ENCODE peak calls at places on chromosomes 7 and 10, in seven cellular contexts. D, X, A, N, F, H and E are unnamed samples.
A peak's percentile ranks its signal among the peaks of the same experiment; 100 is the strongest.

GRCh38 chr7:3482147-3482921 is 181.3 kb downstream of the SDK1 start:
- DNase-seq in D (peak; percentile 8), X (peak; percentile 56), A (no peak), N (peak; percentile 23), F (peak; percentile 35), H (no peak), E (peak; percentile 64)

GRCh38 chr10:85919358-85920022 is 447.1 kb downstream of the GRID1 start:
- DNase-seq in D (no peak), X (no peak), A (no peak), N (no peak), F (no peak), H (no peak), E (no peak)

GRCh38 chr10:126955934-126956711 is 50.9 kb downstream of the DOCK1 start:
- DNase-seq in D (no peak), X (no peak), A (no peak), N (no peak), F (no peak), H (no peak), E (no peak)

GRCh38 chr7:135704074-135704473 is 23.9 kb downstream of the SLC13A4 start:
- DNase-seq in D (no peak), X (no peak), A (no peak), N (peak; percentile 22), F (no peak), H (no peak), E (no peak)

GRCh38 chr10:133401500-133401899 is 7.5 kb downstream of the MTG1 start:
- DNase-seq in D (no peak), X (no peak), A (no peak), N (no peak), F (no peak), H (peak; percentile 40), E (no peak)

GRCh38 chr10:22714524-22715289 is at the start of gene PIP4K2A:
- DNase-seq in D (peak; percentile 73), X (peak; percentile 79), A (peak; percentile 57), N (peak; percentile 84), F (peak; percentile 67), H (peak; percentile 91), E (peak; percentile 72)

GRCh38 chr7:40232242-40232929 is 97.6 kb downstream of the SUGCT start:
- DNase-seq in D (peak; percentile 10), X (peak; percentile 43), A (no peak), N (peak; percentile 73), F (peak; percentile 80), H (no peak), E (peak; percentile 69)

GRCh38 chr7:133315332-133316040 is 62.6 kb downstream of the EXOC4 start:
- DNase-seq in D (no peak), X (no peak), A (no peak), N (no peak), F (peak; percentile 75), H (no peak), E (no peak)

GRCh38 chr10:16626697-16627096 is 105.0 kb upstream of the C1QL3 start:
- DNase-seq in D (no peak), X (no peak), A (no peak), N (no peak), F (no peak), H (no peak), E (no peak)

GRCh38 chr10:31036209-31036608 is 4.5 kb upstream of the ZNF438 start:
- DNase-seq in D (no peak), X (no peak), A (no peak), N (no peak), F (peak; percentile 55), H (no peak), E (peak; percentile 16)

GRCh38 chr7:66105263-66105748 is 9.3 kb upstream of the CRCP start:
- DNase-seq in D (no peak), X (no peak), A (no peak), N (no peak), F (no peak), H (no peak), E (no peak)

GRCh38 chr7:127865466-127865865 is 165.8 kb downstream of the LRRC4 start:
- DNase-seq in D (peak; percentile 64), X (no peak), A (no peak), N (no peak), F (peak; percentile 72), H (no peak), E (peak; percentile 59)

GRCh38 chr7:31443457-31443856 is 70.4 kb upstream of the ITPRID1 start:
- DNase-seq in D (no peak), X (no peak), A (no peak), N (peak; percentile 63), F (peak; percentile 45), H (no peak), E (peak; percentile 57)

GRCh38 chr10:77899080-77899477 is 27.5 kb downstream of the DLG5 start:
- DNase-seq in D (no peak), X (peak; percentile 56), A (no peak), N (no peak), F (peak; percentile 51), H (no peak), E (peak; percentile 97)

GRCh38 chr7:72278550-72278949 is 133.6 kb downstream of the CALN1 start:
- DNase-seq in D (no peak), X (no peak), A (no peak), N (no peak), F (no peak), H (no peak), E (no peak)

GRCh38 chr7:100966542-100967291 is 2.6 kb upstream of the MUC12 start:
- DNase-seq in D (no peak), X (no peak), A (no peak), N (no peak), F (no peak), H (peak; percentile 68), E (no peak)
- TF ChIP-seq CTCF in D (no peak), X (no peak), A (no peak), N (peak; percentile 7), F (no peak), H (no peak), E (no peak)

DNA sequence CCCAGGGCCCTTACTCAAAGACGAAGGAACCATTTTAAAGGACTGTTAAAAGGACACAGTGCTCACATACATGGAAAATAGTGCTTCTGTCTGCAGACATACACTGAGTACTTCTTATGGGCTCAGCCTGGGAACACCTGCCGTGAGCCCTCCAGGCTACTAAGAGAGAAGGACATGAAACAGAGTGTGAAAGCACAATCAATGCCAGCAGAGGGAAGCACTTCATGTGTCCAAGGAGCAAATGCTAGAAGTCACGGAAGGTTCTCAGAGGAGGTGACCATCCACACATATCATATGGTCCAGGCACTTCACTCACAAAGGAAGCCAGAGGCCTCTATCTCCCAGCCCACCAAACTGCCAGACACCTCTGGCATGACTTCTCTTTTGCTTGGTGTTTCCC is 15.5 kb downstream of the ELMO1 start:
- DNase-seq in D (no peak), X (no peak), A (no peak), N (no peak), F (no peak), H (no peak), E (peak; percentile 12)
- TF ChIP-seq CTCF in D (no peak), X (no peak), A (no peak), N (no peak), F (no peak), H (peak; percentile 23), E (peak; percentile 11)

GRCh38 chr7:1707756-1708611 is 37.9 kb downstream of the ELFN1 start:
- DNase-seq in D (peak; percentile 1), X (no peak), A (no peak), N (no peak), F (no peak), H (peak; percentile 44), E (no peak)

GRCh38 chr7:1708640-1709249 is 38.7 kb downstream of the ELFN1 start:
- DNase-seq in D (peak; percentile 3), X (no peak), A (peak; percentile 14), N (no peak), F (no peak), H (peak; percentile 11), E (no peak)

GRCh38 chr7:1709281-1709680 is 39.2 kb downstream of the ELFN1 start:
- DNase-seq in D (peak; percentile 2), X (no peak), A (no peak), N (no peak), F (no peak), H (peak; percentile 23), E (no peak)

GRCh38 chr7:1710936-1711335 is 40.9 kb downstream of the ELFN1 start:
- DNase-seq in D (no peak), X (no peak), A (no peak), N (no peak), F (no peak), H (peak; percentile 40), E (no peak)

DNA sequence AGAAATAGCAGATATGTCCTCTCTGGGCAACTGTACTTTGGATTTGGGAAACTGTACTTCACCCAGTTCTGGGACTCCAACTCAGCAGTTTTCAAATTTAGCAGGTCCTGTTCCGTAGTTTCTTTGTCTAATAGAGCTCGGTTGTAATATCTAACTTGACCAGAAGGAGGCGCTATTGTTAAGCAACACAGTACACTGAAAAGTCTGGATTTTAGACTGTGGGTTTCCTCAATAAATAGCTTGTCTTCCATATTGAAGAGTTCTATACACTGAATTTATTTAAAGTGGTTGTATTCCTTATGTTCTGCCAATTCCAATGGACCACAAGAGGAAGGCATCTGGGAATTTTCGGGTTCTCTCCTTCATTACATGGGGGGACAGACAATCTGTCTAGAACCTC is 39.8 kb downstream of the ELFN1 start:
- DNase-seq in D (no peak), X (no peak), A (no peak), N (no peak), F (no peak), H (no peak), E (no peak)
- TF ChIP-seq CTCF in D (peak; percentile 27), X (peak; percentile 7), A (no peak), N (peak; percentile 84), F (peak; percentile 26), H (peak; percentile 33), E (peak; percentile 29)

GRCh38 chr10:112143420-112143819 is 40.1 kb downstream of the GPAM start:
- DNase-seq in D (no peak), X (no peak), A (no peak), N (no peak), F (no peak), H (no peak), E (no peak)

GRCh38 chr10:112137381-112137987 is 46.1 kb downstream of the GPAM start:
- DNase-seq in D (peak; percentile 71), X (peak; percentile 75), A (peak; percentile 75), N (peak; percentile 57), F (peak; percentile 49), H (peak; percentile 81), E (peak; percentile 68)

GRCh38 chr10:112141297-112141696 is 42.3 kb downstream of the GPAM start:
- DNase-seq in D (no peak), X (no peak), A (no peak), N (no peak), F (no peak), H (no peak), E (no peak)

GRCh38 chr10:112139176-112139575 is 44.4 kb downstream of the GPAM start:
- DNase-seq in D (no peak), X (no peak), A (no peak), N (no peak), F (no peak), H (no peak), E (no peak)

DNA sequence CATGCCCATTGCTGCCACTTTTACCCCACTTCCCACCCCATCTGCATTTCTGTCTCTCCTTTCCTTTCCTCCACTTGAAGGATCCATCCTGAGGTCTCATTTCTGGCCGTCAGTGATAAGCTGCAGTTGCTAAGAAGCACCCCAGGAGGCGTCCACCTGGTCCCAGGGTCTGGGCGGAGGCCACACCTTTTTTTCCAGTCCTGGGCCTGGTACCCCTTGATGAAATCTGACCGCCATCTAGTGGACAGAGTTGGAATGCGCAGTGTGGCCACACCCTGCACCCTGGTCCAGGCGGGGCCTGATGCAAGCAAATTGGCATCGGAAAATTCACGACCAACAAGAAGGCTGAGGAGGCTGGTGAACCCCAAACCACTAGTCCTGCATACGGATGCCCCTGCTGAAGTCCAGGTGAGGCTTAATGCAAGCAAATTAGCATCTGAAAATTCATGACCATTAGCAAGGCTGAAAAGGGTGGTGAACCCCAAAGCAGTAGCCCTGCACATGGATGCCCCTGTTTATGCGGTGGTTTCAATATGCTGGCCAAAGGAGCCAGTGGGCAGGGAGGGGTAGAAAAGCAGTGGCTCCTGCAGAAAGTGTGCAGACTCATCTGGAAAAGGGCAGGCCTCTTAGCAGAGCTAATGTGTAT is 43.3 kb downstream of the GPAM start:
- DNase-seq in D (peak; percentile 70), X (peak; percentile 67), A (peak; percentile 42), N (peak; percentile 80), F (peak; percentile 59), H (peak; percentile 74), E (peak; percentile 88)
- TF ChIP-seq CTCF in D (peak; percentile 77), X (peak; percentile 63), A (peak; percentile 80), N (peak; percentile 88), F (peak; percentile 83), H (peak; percentile 78), E (peak; percentile 92)